ENCODE peak calls at places on chromosomes 13 and 19, in seven cellular contexts. D is AG04450, O is lung, B is Peyer's patch, M is heart left ventricle, T is heart right ventricle, S is dorsolateral prefrontal cortex. N is an unnamed sample. For H3K27me3, the result is how much of the 10 kb centered on the place peaks cover.

GRCh38 chr13:49935171-49936084 is 712 bp downstream of the SPRYD7 start:
- DNase-seq in O (peak), S (peak), M (peak), T (no peak), B (no peak), D (no peak), N (no peak)

GRCh38 chr13:109785141-109785891 is 1.1 kb downstream of the IRS2 start:
- DNase-seq in S (no peak), O (peak), B (peak), T (peak), M (peak), D (no peak), N (no peak)

GRCh38 chr19:8488351-8488750 is 14.1 kb downstream of the PRAM1 start:
- DNase-seq in T (no peak), O (no peak), B (no peak), D (no peak), M (no peak), S (no peak), N (no peak)

GRCh38 chr13:28505543-28506135 is 10.7 kb upstream of the FLT1 start:
- DNase-seq in B (no peak), T (no peak), D (no peak), M (no peak), S (no peak), O (no peak), N (no peak)

GRCh38 chr19:17576758-17577532 is 21.5 kb downstream of the COLGALT1 start:
- DNase-seq in B (peak), S (no peak), D (no peak), T (peak), M (no peak), O (peak), N (no peak)

GRCh38 chr19:51417807-51418152 is 338 bp upstream of the SIGLEC10 start:
- DNase-seq in B (no peak), D (no peak), O (no peak), M (no peak), S (no peak), T (no peak), N (no peak)

GRCh38 chr19:926595-927043 is 784 bp downstream of the ARID3A start:
- DNase-seq in B (no peak), O (no peak), T (peak), M (no peak), S (no peak), D (no peak), N (no peak)

GRCh38 chr13:41459754-41460111 is 2.4 kb downstream of the RGCC start:
- DNase-seq in M (no peak), S (no peak), D (no peak), B (no peak), T (no peak), O (no peak), N (no peak)

GRCh38 chr13:32261567-32261966 is 53.6 kb downstream of the ZAR1L start:
- DNase-seq in S (peak), O (peak), B (no peak), M (peak), D (peak), T (peak), N (peak)

GRCh38 chr19:1512671-1513491 is at the start of gene ADAMTSL5:
- DNase-seq in T (peak), M (peak), O (no peak), S (no peak), D (no peak), B (peak), N (no peak)

GRCh38 chr19:8965887-8966286 is 44.3 kb downstream of the MUC16 start:
- DNase-seq in T (no peak), S (no peak), M (no peak), O (no peak), D (no peak), B (no peak), N (no peak)

GRCh38 chr19:15456441-15456840 is 6.7 kb upstream of the WIZ start:
- DNase-seq in M (no peak), D (no peak), O (no peak), B (no peak), S (no peak), T (no peak), N (no peak)
- H3K4me3 ChIP-seq in M (no peak), D (no peak), O (no peak), B (no peak), S (no peak), T (no peak), N (no peak)

DNA sequence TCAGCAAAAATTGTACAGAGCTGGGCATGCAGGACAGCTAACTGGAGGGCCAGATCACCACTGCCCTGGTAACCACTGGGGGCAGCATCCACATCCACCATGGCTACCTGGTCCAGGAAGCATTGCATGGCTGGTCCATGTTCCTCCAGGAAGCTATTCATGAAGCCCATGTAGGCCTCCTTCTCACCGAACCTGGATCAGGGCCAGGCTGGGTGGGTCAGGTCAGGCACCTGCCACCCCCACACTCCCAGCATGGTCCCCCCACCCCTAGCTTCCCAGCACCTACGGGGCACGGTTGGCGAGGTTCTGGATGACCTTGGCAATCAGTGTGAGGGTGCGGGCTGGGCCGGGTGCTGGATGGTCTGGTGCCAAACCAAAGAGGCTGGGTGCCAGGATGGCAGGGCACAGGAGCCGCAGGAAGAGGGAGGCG is 4.6 kb upstream of the WIZ start:
- DNase-seq in B (no peak), S (no peak), T (no peak), O (no peak), M (no peak), D (no peak), N (no peak)
- TF ChIP-seq CTCF in B (peak), S (no peak), T (peak), O (no peak), M (peak), D (peak), N (peak)

DNA sequence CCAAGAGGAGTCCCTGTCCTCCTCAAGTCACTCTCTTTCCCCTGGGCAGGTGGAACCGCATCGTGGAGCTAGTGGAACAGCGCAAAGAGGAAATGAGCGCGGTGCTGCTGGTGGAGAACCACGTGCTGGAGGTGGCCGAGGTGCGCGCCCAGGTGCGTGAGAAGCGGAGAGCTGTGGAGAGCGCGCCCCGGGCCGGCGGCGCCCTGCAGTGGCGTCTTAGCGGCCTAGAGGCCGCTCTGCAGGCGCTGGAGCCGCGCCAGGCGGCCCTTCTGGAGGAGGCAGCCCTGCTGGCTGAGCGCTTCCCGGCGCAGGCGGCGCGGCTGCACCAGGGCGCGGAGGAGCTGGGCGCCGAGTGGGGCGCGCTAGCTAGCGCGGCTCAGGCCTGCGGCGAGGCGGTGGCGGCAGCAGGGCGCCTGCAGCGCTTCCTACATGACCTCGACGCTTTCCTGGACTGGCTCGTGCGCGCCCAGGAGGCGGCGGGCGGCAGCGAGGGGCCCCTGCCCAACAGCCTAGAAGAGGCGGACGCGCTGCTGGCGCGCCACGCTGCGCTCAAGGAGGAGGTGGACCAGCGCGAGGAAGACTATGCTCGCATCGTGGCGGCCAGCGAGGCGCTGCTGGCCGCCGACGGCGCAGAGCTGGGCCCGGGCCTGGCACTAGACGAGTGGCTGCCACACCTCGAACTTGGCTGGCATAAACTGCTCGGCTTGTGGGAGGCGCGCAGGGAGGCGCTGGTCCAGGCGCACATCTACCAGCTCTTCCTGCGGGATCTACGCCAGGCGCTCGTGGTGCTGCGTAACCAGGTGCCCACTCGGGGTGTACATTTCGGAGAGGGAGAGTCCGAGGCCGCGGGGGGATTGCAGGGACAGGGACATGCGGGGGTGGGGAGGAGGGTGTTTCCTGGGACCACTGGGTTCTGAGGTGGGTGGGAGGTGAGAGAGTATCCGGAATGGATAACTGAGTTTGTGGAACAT is 52.8 kb downstream of the SPTBN4 start:
- DNase-seq in T (peak), B (no peak), S (no peak), M (no peak), D (no peak), O (no peak), N (no peak)
- H3K27me3 ChIP-seq in T (under half), B (under half), S (under half), M (under half), D (under half), O (under half), N (under half)

GRCh38 chr13:74452881-74453280 is 318.7 kb upstream of the KLF12 start:
- DNase-seq in O (no peak), D (no peak), M (no peak), S (no peak), B (no peak), T (no peak), N (no peak)
- H3K4me3 ChIP-seq in O (no peak), D (no peak), M (no peak), S (no peak), B (no peak), T (no peak), N (no peak)

GRCh38 chr19:5498817-5499535 is 43.8 kb downstream of the ZNRF4 start:
- DNase-seq in T (no peak), D (no peak), S (no peak), O (no peak), B (no peak), M (no peak), N (no peak)

GRCh38 chr19:5503598-5503997 is 48.4 kb downstream of the ZNRF4 start:
- DNase-seq in O (no peak), S (no peak), T (no peak), M (no peak), B (no peak), D (no peak), N (no peak)

GRCh38 chr19:5507056-5507624 is 51.9 kb downstream of the ZNRF4 start:
- DNase-seq in M (no peak), B (no peak), D (no peak), T (no peak), O (no peak), S (no peak), N (no peak)

GRCh38 chr19:5501907-5502306 is 46.7 kb downstream of the ZNRF4 start:
- DNase-seq in O (no peak), S (no peak), D (no peak), M (no peak), B (no peak), T (no peak), N (no peak)

GRCh38 chr19:5504115-5504514 is 48.9 kb downstream of the ZNRF4 start:
- DNase-seq in T (no peak), B (no peak), D (no peak), O (no peak), S (no peak), M (no peak), N (no peak)
- TF ChIP-seq CTCF in T (no peak), B (no peak), D (no peak), O (no peak), S (no peak), M (no peak), N (peak)

GRCh38 chr19:31543456-31543855 is 194.2 kb upstream of the TSHZ3 start:
- DNase-seq in M (no peak), O (no peak), S (no peak), B (no peak), T (no peak), D (no peak), N (no peak)

GRCh38 chr19:31545766-31546165 is 196.5 kb upstream of the TSHZ3 start:
- DNase-seq in D (no peak), T (no peak), S (no peak), M (no peak), B (no peak), O (no peak), N (no peak)

GRCh38 chr19:31548941-31549340 is 199.7 kb upstream of the TSHZ3 start:
- DNase-seq in D (peak), M (no peak), T (peak), B (no peak), O (no peak), S (no peak), N (no peak)

GRCh38 chr19:31541396-31541795 is 192.2 kb upstream of the TSHZ3 start:
- DNase-seq in B (no peak), M (no peak), T (no peak), D (no peak), O (no peak), S (no peak), N (no peak)

GRCh38 chr19:31546561-31546960 is 197.3 kb upstream of the TSHZ3 start:
- DNase-seq in S (no peak), O (no peak), D (no peak), M (no peak), B (no peak), T (no peak), N (no peak)
- H3K27me3 ChIP-seq in S (under half), O (under half), D (under half), M (under half), B (under half), T (under half), N (under half)

GRCh38 chr19:53981408-53981998 is 9.9 kb upstream of the CACNG6 start:
- DNase-seq in M (no peak), T (no peak), B (no peak), D (no peak), O (no peak), S (no peak), N (no peak)

GRCh38 chr19:53980553-53981407 is 10.7 kb upstream of the CACNG6 start:
- DNase-seq in D (no peak), T (no peak), B (no peak), M (no peak), O (no peak), S (no peak), N (no peak)

GRCh38 chr19:53978975-53979801 is 12.2 kb upstream of the CACNG6 start:
- DNase-seq in S (no peak), B (no peak), T (no peak), O (no peak), D (no peak), M (no peak), N (no peak)

GRCh38 chr19:53977429-53977990 is 13.9 kb upstream of the CACNG6 start:
- DNase-seq in B (no peak), M (peak), O (peak), T (peak), S (peak), D (peak), N (peak)

DNA sequence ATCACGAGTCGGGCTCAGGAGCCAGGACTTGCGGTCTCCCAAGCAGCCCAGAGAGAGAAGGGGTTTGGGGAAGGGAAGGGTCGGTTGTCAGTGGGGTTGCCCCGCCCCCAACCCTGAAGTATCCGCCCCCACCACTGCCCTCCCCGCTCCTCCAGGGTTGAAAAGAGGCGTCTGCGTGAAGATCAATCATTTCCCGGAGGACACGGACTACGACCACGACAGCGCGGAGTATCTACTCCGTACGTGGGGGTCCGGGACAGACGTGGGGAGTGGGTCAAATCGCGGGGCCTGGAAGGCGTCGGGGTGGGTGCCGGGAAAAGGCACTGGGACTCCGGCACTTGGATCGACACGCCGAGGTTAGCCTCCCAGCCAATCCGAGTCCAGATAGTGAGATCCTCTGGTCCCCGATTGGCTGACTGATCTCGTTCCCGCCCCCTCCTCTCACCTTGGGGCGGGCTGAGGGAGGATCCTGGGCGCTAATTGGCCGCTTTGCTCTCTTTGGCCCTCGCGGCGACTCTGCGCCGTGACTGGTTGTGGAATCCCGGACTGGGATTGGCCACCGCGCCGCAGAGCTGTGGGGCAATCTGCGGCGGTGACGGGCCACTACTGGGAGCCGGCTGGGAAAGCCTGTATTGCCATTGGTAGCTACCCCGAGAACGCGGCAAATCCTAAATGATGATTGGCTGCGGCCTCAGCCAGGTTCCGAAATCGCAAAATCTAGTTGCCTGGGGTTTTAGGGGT is 13.3 kb upstream of the CACNG6 start:
- DNase-seq in M (peak), S (peak), O (peak), B (no peak), T (peak), D (peak), N (no peak)
- H3K4me3 ChIP-seq in M (peak), S (peak), O (no peak), B (no peak), T (no peak), D (peak), N (no peak)

GRCh38 chr19:2633693-2634075 is 68.8 kb downstream of the GNG7 start:
- DNase-seq in M (no peak), T (no peak), D (no peak), S (no peak), O (no peak), B (no peak), N (no peak)

GRCh38 chr19:2630352-2631001 is 72.0 kb downstream of the GNG7 start:
- DNase-seq in B (no peak), M (no peak), D (no peak), S (no peak), O (no peak), T (no peak), N (no peak)

GRCh38 chr19:2628597-2628996 is 73.9 kb downstream of the GNG7 start:
- DNase-seq in B (no peak), M (no peak), T (no peak), S (no peak), O (no peak), D (no peak), N (no peak)

GRCh38 chr19:2629491-2630351 is 72.8 kb downstream of the GNG7 start:
- DNase-seq in M (no peak), B (no peak), D (no peak), T (no peak), O (no peak), S (no peak), N (no peak)

GRCh38 chr19:2631213-2631821 is 71.2 kb downstream of the GNG7 start:
- DNase-seq in O (no peak), M (no peak), D (no peak), S (no peak), B (no peak), T (no peak), N (no peak)
- TF ChIP-seq CTCF in O (no peak), M (no peak), D (no peak), S (no peak), B (no peak), T (no peak), N (no peak)

N was measured in kidney epithelial cell.